ENCODE peak calls at places on chromosomes 3 and 15, in six cellular contexts. Z, K, N, Q, V and L are unnamed samples.

GRCh38 chr3:178419078-178419477 is 117.2 kb upstream of the KCNMB2 start:
- DNase-seq in V (no peak), K (no peak), N (no peak), Q (no peak), Z (no peak), L (peak)

GRCh38 chr15:25775317-25775912 is 87.7 kb downstream of the ATP10A start:
- DNase-seq in Q (peak), V (no peak), N (no peak), Z (peak), K (no peak), L (peak)

GRCh38 chr3:187738089-187738399 is 7.2 kb downstream of the BCL6 start:
- DNase-seq in K (no peak), N (no peak), V (no peak), Z (no peak), Q (no peak), L (no peak)

GRCh38 chr3:127431066-127431465 is 143.2 kb upstream of the PRR20G start:
- DNase-seq in V (no peak), K (no peak), N (no peak), Z (no peak), Q (no peak), L (no peak)

GRCh38 chr3:111012388-111013248 is 59.0 kb upstream of the NECTIN3 start:
- DNase-seq in Q (no peak), V (no peak), Z (peak), K (no peak), N (no peak), L (no peak)

GRCh38 chr3:180085122-180085710 is 48.5 kb upstream of the PEX5L start:
- DNase-seq in V (no peak), Q (peak), N (no peak), Z (no peak), K (no peak), L (no peak)

GRCh38 chr3:187567026-187567425 is 103.2 kb downstream of the SST start:
- DNase-seq in N (no peak), Q (no peak), Z (no peak), V (no peak), K (no peak), L (peak)

GRCh38 chr3:6844723-6845122 is 16.2 kb upstream of the GRM7 start:
- DNase-seq in V (no peak), Z (no peak), N (no peak), Q (no peak), K (no peak), L (no peak)

GRCh38 chr15:101318147-101318809 is 23.2 kb upstream of the SNRPA1 start:
- DNase-seq in V (no peak), N (no peak), K (no peak), Q (no peak), Z (no peak), L (no peak)

GRCh38 chr15:80072285-80072684 is 12.8 kb downstream of the ZFAND6 start:
- DNase-seq in N (peak), V (no peak), Z (peak), K (no peak), Q (peak), L (peak)

GRCh38 chr15:93331545-93332117 is 242.6 kb upstream of the RGMA start:
- DNase-seq in V (no peak), K (no peak), Z (no peak), Q (no peak), N (no peak), L (no peak)
- H3K4me3 ChIP-seq in V (no peak), K (no peak), Z (no peak), Q (no peak), N (no peak), L (no peak)

DNA sequence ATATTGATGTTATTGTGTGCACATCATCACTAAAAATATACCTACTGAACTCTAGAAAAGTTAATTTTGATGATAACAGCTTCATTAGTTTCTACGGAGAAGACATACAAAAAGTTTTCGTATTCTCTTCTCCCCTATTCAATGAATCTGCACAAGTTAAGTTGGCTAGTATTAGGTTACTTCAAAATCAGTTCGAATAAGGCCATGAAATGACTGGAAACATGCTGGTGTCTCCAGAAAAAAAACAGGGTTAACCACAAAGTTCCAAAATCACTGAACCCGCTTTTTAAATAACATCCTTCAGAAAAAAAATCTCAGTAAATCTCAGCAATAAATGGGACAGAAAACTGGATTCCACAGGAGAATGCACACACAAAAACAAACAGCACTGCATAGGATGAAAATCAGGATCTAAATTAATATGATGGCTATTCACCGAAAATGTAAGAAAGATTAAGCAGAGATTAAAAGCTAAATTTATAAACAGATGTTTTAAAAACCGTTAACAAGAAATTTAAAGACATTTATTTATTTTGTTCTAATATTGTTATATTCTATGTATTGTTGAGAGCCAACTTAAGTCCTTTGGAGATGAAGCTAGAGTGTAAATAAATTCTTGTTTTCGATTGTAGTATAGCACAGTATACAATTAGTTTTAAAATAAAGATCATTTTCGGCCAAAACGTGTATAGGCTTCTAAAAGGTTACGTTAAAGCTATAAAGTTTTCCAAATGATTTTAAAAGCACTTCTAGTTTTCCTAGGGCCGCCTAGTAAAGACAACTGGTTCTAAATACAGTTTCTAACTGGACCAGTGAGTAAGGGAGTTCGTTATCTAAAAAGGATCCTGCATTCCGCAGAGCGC is 1.0 kb downstream of the IGSF11 start:
- DNase-seq in Z (no peak), V (no peak), Q (no peak), K (no peak), N (no peak), L (no peak)
- H3K4me3 ChIP-seq in Z (no peak), V (peak), Q (no peak), K (no peak), N (peak), L (no peak)

DNA sequence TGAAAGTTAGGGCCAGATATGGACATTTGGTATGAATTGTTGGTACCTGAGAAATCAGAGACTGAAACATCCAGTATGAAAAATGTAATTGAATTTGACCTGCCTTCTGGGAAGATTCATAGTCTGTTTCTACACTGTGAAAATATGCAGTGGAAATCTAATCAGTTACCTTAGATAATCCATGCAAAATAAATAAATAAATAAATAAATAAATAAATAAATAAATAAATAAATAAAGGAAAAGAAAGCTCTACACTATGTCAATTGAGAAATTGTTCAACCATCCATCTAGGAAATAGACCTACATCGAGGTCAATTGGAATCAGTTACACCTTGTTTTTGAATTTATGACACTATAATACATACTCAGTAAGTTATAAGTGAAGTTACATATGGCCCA is 252.3 kb downstream of the VGLL3 start:
- DNase-seq in Q (no peak), V (no peak), N (no peak), Z (no peak), K (no peak), L (no peak)
- H3K4me3 ChIP-seq in Q (no peak), V (no peak), N (no peak), Z (no peak), K (no peak), L (no peak)

GRCh38 chr3:45055032-45055410 is 28.9 kb downstream of the CLEC3B start:
- DNase-seq in Q (no peak), V (no peak), N (no peak), Z (no peak), K (no peak), L (peak)
- H3K4me3 ChIP-seq in Q (no peak), V (no peak), N (no peak), Z (no peak), K (no peak), L (no peak)

DNA sequence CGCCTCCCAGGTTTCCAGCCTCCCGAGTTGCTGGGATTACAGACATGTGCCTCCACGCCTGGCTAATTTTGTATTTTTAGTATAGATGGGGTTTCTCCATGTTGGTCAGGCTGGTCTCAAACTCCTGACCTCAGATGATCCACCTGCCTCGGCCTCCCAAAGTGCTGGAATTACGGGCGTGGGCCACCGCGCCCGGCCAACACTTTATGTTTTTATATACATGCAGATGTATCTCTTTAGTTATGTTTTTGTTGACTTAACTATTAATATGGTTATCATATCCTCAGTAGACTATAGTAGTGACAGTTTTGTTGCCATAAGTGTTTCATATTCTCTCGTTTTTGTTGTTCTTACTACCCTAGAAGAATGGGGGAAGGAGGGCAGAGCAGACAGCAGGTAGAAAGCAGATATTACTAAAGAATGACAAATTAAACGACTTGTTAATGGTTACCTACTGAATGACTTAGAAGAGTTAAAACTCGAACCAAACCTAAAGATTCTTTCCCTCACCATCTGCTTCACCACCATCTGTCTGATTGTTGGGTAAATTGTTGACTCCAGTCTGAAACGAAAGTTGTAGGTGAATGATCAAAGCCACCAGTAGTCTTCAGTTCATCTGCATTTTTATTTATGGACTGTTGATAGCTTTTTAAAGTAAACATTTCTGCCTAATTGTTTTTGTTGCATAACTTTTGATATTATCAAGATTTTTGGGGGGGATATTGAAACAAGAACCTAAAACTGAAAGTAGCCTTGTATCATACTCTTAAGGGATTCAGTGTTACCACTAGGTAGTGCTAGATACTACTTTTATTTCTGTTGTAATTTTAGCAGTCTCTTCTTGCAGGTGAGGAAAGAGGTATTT is 89.3 kb downstream of the RASA2 start:
- DNase-seq in V (no peak), N (no peak), Q (peak), Z (peak), K (no peak), L (peak)
- H3K4me3 ChIP-seq in V (no peak), N (no peak), Q (no peak), Z (no peak), K (no peak), L (no peak)